ENCODE peak calls at places on chromosomes 2 and 18, in four cellular contexts. I is fibroblast of lung, Q is stomach, U is aorta. B is an unnamed sample.

GRCh38 chr18:6269933-6270332 is 144.8 kb downstream of the L3MBTL4 start:
- DNase-seq in Q (no peak), U (no peak), I (no peak), B (no peak)

GRCh38 chr2:60479226-60480088 is 74.0 kb downstream of the BCL11A start:
- DNase-seq in U (no peak), I (no peak), Q (no peak), B (no peak)

GRCh38 chr2:102736174-102736606 is 25.6 kb upstream of the TMEM182 start:
- DNase-seq in U (peak), Q (peak), I (peak), B (peak)

GRCh38 chr2:111642576-111643327 is 241.2 kb downstream of the ANAPC1 start:
- DNase-seq in U (no peak), Q (no peak), I (no peak), B (no peak)

GRCh38 chr2:190759749-190760213 is 110.9 kb downstream of the NAB1 start:
- DNase-seq in U (no peak), Q (no peak), I (peak), B (no peak)

GRCh38 chr2:83112863-83113262 is 1346.2 kb downstream of the SUCLG1 start:
- DNase-seq in Q (no peak), I (peak), U (no peak), B (no peak)

GRCh38 chr2:147872967-147873366 is 28.1 kb downstream of the ACVR2A start:
- DNase-seq in Q (no peak), U (no peak), I (no peak), B (no peak)

GRCh38 chr2:47437287-47437686 is 34.3 kb downstream of the MSH2 start:
- DNase-seq in U (no peak), Q (no peak), I (peak), B (no peak)

GRCh38 chr18:57813245-57813644 is 10.1 kb upstream of the ATP8B1 start:
- DNase-seq in U (no peak), Q (no peak), I (peak), B (no peak)

GRCh38 chr2:181678033-181678586 is 2.2 kb downstream of the NEUROD1 start:
- DNase-seq in U (peak), Q (peak), I (peak), B (peak)

GRCh38 chr2:157160131-157160530 is 97.4 kb upstream of the GALNT5 start:
- DNase-seq in I (no peak), U (no peak), Q (no peak), B (no peak)

GRCh38 chr2:144510206-144510991 is 9.5 kb downstream of the ZEB2 start:
- DNase-seq in I (peak), Q (no peak), U (no peak), B (peak)

GRCh38 chr18:77077401-77077800 is 55.2 kb downstream of the MBP start:
- DNase-seq in Q (no peak), I (no peak), U (no peak), B (no peak)

GRCh38 chr2:174574657-174575056 is 22.9 kb downstream of the WIPF1 start:
- DNase-seq in I (peak), U (no peak), Q (no peak), B (no peak)

GRCh38 chr2:3727397-3728045 is 24.1 kb downstream of the DCDC2C start:
- DNase-seq in Q (no peak), I (no peak), U (no peak), B (no peak)
- H3K4me3 ChIP-seq in Q (no peak), I (no peak), U (no peak), B (no peak)

GRCh38 chr2:3742743-3743142 is 39.4 kb downstream of the DCDC2C start:
- DNase-seq in Q (no peak), I (no peak), U (no peak), B (no peak)
- H3K27ac ChIP-seq in Q (no peak), I (no peak), U (no peak), B (no peak)

DNA sequence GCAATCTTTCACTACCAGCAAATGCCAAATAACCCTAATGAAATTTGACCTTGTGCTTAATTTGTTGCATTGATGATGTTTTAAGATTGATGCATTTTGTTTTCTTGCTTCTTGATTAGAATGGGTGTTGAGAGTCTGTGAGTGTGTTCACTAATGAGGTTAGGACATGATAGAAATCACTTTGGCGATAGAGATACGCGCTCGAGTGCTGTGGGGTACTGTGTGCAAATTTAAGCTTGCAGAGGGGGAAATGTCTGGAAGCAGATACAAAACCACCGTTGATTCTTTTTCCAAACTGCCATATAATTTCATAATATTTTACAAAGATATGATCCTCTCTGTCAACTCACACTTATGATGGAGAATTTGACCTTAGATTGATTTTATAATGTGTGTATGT is 200.9 kb downstream of the PIEZO2 start:
- DNase-seq in Q (no peak), U (no peak), I (no peak), B (no peak)
- H3K4me3 ChIP-seq in Q (no peak), U (no peak), I (no peak), B (no peak)

GRCh38 chr2:145740302-145740701 is 1220.4 kb upstream of the ZEB2 start:
- DNase-seq in I (no peak), Q (no peak), U (no peak), B (no peak)
- H3K27ac ChIP-seq in I (no peak), Q (no peak), U (no peak), B (no peak)

GRCh38 chr2:25249785-25250184 is 81.4 kb upstream of the POMC start:
- DNase-seq in Q (no peak), I (no peak), U (no peak), B (no peak)
- H3K4me3 ChIP-seq in Q (no peak), I (no peak), U (no peak), B (no peak)

DNA sequence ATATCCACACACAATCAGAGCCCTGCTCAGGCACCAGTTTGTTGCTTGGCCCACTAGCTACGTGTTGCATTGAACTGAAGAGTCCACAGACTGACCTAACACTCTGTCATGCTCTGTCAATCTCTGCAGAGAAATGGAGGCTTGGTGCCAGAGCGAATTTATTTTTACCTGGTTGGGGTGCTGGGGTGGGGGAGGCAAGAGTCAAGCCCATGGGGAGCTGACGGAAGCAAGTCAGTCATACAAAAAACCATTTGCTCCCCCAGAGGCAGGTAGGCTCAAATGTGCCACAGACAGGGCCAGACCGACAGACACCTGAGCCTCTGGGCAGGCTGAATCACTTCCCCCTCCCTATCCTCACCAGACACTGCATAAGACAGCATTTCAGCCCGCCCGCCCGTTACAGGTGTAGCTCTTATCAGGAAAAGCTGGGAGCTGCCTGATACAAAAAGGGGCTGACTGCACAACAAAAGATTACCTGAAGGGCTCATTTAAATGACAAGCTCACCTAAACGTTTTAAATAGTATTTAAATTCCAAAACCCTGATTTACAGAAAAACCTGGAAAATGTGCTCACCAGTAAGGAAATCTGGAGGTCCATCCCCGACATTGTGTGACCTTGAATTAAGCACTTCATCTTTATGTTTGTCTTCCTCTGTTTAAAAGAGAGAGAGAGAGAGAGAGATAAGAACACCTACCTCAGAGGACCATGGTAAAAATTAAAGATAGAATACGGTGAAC is 2.1 kb upstream of the PCBP1 start:
- DNase-seq in I (no peak), U (no peak), Q (peak), B (no peak)
- H3K27ac ChIP-seq in I (no peak), U (peak), Q (peak), B (peak)

DNA sequence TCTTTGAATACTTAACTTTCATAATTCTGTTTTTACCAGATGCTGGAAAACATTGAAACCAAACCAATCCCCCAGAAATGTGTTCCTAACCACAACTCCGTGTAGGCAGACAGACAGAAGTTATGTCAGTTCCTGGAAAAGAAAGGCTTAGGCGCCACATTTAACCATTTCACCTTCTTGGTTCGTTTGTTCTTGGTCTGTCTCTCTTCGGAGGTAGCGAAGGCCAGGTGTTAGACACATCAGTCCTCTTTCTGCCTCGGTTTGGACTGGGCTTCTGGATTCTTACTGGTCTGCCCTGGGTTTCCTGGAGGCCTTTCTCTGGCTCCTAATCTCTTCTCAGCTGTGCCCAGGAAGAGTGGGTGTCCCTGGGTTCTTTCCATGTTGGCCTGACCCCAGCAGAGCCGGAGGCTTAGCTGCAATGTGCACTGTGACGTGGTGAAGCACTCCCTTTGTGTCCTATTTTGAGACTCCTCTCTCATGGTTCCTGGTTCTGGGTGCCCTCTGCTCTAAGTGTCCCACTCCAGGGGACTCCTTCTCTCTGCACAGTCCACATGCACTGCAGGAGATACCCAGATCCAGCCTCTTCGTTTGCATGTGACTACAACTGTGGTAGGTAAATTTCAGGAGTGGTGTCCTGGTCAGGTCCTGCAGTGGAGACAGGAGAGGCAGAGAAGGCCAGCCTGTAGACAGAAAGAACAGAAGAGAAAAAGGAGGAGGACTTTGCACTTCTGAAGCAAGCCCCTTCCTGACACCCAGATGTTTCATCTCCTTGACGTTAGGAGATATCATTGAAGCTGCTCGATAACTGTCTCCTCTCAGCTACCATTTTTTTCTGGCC is 23.0 kb upstream of the RAB31 start:
- DNase-seq in U (peak), I (peak), Q (no peak), B (no peak)
- H3K4me3 ChIP-seq in U (no peak), I (peak), Q (no peak), B (no peak)

GRCh38 chr2:161414385-161415040 is 1.6 kb upstream of the TBR1 start:
- DNase-seq in U (peak), I (peak), Q (no peak), B (peak)
- H3K27ac ChIP-seq in U (no peak), I (no peak), Q (no peak), B (no peak)

DNA sequence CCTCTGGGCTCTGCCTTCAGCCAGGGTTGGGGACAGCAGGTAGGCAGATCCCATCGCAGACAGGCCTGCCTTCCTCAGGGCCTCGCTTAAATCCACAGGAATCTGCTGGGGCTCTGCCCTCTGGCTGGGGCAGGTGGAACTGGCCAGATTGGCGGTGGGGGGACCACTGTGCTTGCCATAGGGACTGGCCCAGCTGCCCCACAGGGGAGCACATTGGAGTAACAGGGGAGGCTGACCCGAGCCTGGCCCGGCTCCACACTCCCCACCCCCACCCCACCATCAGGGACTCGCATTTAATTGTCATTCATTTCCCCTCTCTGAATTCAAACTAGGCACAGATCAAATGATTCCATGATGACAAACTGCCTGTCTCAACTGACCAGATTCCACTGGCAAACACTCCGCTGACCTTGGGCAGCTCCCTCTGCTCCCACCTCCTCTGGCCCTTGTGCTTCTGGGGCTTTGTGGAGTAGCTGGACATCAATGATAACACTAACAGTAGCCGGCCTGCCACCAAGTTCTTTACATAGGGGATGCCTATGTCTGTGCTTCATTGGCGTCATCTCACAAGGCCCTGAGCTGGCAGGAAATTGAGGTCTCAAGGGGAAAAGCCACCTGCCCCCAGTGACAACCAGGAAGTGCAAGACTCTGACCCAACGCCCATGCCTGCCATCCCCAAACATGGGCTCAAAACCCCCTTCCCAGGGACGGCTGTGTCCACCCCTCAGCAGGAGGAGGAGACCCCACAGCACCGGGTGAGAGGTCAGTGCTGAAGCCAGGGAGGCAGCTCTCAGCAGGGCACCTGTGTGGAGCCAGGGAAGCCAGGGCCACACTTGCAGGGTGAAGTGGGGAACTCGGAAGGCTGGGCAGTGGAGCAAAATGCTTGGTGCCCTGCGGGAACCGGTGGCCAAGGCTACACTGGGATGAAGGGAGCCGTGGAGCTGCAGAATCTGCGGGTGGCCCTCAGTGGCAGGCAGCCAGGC is 2.1 kb upstream of the B3GNT7 start:
- DNase-seq in Q (no peak), U (no peak), I (no peak), B (peak)
- H3K4me3 ChIP-seq in Q (no peak), U (no peak), I (no peak), B (no peak)

GRCh38 chr18:56000041-56000440 is 412.0 kb upstream of the TCF4 start:
- DNase-seq in U (no peak), I (no peak), Q (no peak), B (no peak)

GRCh38 chr18:55999641-56000040 is 411.6 kb upstream of the TCF4 start:
- DNase-seq in Q (no peak), U (no peak), I (peak), B (no peak)

GRCh38 chr18:56003651-56004050 is 415.7 kb upstream of the TCF4 start:
- DNase-seq in U (no peak), I (no peak), Q (no peak), B (no peak)

GRCh38 chr18:56003009-56003408 is 415.0 kb upstream of the TCF4 start:
- DNase-seq in I (no peak), Q (no peak), U (no peak), B (no peak)

GRCh38 chr18:56001576-56001975 is 413.6 kb upstream of the TCF4 start:
- DNase-seq in U (no peak), I (no peak), Q (no peak), B (no peak)
- H3K27ac ChIP-seq in U (no peak), I (no peak), Q (no peak), B (no peak)

B was measured in kidney.